ENCODE peak calls at places on chromosomes 4 and X, in six cellular contexts. Z is mesothelial cell of epicardium, T is fibroblast of mammary gland, A is breast epithelium, I is stomach, C is lower lobe of right lung. O is an unnamed sample.

GRCh38 chr4:73967891-73968290 is 13.9 kb downstream of the PF4 start:
- DNase-seq in Z (no peak), T (no peak), A (no peak), I (no peak), C (no peak), O (no peak)

GRCh38 chr4:6916069-6916586 is 6.5 kb downstream of the TBC1D14 start:
- DNase-seq in Z (no peak), T (no peak), A (no peak), I (no peak), C (no peak), O (no peak)

GRCh38 chrX:155745792-155746191 is 133.0 kb upstream of the TMLHE start:
- DNase-seq in Z (no peak), T (peak; percentile 30), A (no peak), I (peak; percentile 47), C (no peak), O (no peak)

GRCh38 chrX:140141444-140142029 is 176.2 kb upstream of the CXorf66 start:
- DNase-seq in Z (no peak), T (peak; percentile 29), A (no peak), I (peak; percentile 31), C (no peak), O (no peak)

GRCh38 chr4:25993564-25994185 is 79.7 kb downstream of the SMIM20 start:
- DNase-seq in Z (no peak), T (peak; percentile 68), A (no peak), I (no peak), C (no peak), O (no peak)

GRCh38 chrX:11750051-11750450 is 8.0 kb upstream of the MSL3 start:
- DNase-seq in Z (no peak), T (no peak), A (no peak), I (no peak), C (no peak), O (no peak)

GRCh38 chr4:39320381-39321115 is 45.6 kb downstream of the RFC1 start:
- DNase-seq in Z (no peak), T (peak; percentile 39), A (no peak), I (no peak), C (no peak), O (no peak)

GRCh38 chr4:73894021-73894420 is 24.8 kb downstream of the CXCL1 start:
- DNase-seq in Z (no peak), T (no peak), A (no peak), I (no peak), C (no peak), O (no peak)

GRCh38 chr4:40629401-40630334 is at the start of gene RBM47:
- DNase-seq in Z (peak; percentile 74), T (peak; percentile 50), A (peak; percentile 73), I (peak; percentile 86), C (peak; percentile 89), O (no peak)

GRCh38 chrX:37454537-37455285 is 105.5 kb downstream of the PRRG1 start:
- DNase-seq in Z (no peak), T (peak; percentile 9), A (no peak), I (no peak), C (no peak), O (no peak)

GRCh38 chr4:145279122-145279960 is 99.0 kb upstream of the OTUD4 start:
- DNase-seq in Z (no peak), T (peak; percentile 94), A (no peak), I (no peak), C (no peak), O (no peak)

GRCh38 chr4:103150677-103151076 is 47.5 kb downstream of the CENPE start:
- DNase-seq in Z (no peak), T (peak; percentile 62), A (no peak), I (no peak), C (no peak), O (no peak)

GRCh38 chrX:118823263-118824172 is at the start of gene ZCCHC12:
- DNase-seq in Z (peak; percentile 47), T (peak; percentile 36), A (no peak), I (peak; percentile 45), C (peak; percentile 56), O (no peak)

GRCh38 chr4:189279188-189279587 is 661.5 kb upstream of the FRG1 start:
- DNase-seq in Z (no peak), T (peak; percentile 1), A (no peak), I (no peak), C (no peak), O (no peak)

GRCh38 chrX:1094934-1095333 is 117.5 kb downstream of the CRLF2 start:
- DNase-seq in Z (no peak), T (no peak), A (no peak), I (no peak), C (no peak), O (no peak)

GRCh38 chr4:26992657-26993361 is 132.2 kb downstream of the STIM2 start:
- DNase-seq in Z (no peak), T (peak; percentile 70), A (peak; percentile 45), I (no peak), C (no peak), O (no peak)

GRCh38 chr4:107736924-107737448 is 17.0 kb upstream of the PAPSS1 start:
- DNase-seq in Z (no peak), T (peak; percentile 68), A (no peak), I (no peak), C (no peak), O (no peak)

GRCh38 chr4:98509641-98510170 is 148.7 kb downstream of the TSPAN5 start:
- DNase-seq in Z (no peak), T (peak; percentile 36), A (no peak), I (no peak), C (no peak), O (no peak)

GRCh38 chr4:86891785-86892638 is at the start of gene C4orf36:
- DNase-seq in Z (peak; percentile 60), T (peak; percentile 40), A (peak; percentile 87), I (peak; percentile 79), C (peak; percentile 88), O (no peak)

GRCh38 chrX:63424063-63424462 is 72.9 kb upstream of the SPIN4 start:
- DNase-seq in Z (no peak), T (no peak), A (no peak), I (no peak), C (no peak), O (no peak)

GRCh38 chr4:170030121-170030520 is 3.9 kb upstream of the MFAP3L start:
- DNase-seq in Z (no peak), T (no peak), A (no peak), I (no peak), C (no peak), O (no peak)

GRCh38 chrX:93673869-93674271 is at the start of gene FAM133A:
- DNase-seq in Z (no peak), T (peak; percentile 61), A (no peak), I (no peak), C (no peak), O (no peak)

GRCh38 chr4:85102606-85103005 is 136.1 kb upstream of the WDFY3 start:
- DNase-seq in Z (no peak), T (no peak), A (no peak), I (no peak), C (no peak), O (no peak)

GRCh38 chr4:15291133-15291532 is 136.7 kb upstream of the C1QTNF7 start:
- DNase-seq in Z (no peak), T (peak; percentile 52), A (no peak), I (no peak), C (no peak), O (no peak)

GRCh38 chrX:119686087-119686639 is 6.8 kb downstream of the SEPTIN6 start:
- DNase-seq in Z (no peak), T (peak; percentile 65), A (no peak), I (no peak), C (no peak), O (no peak)

GRCh38 chrX:85544609-85545008 is 165.1 kb upstream of the POF1B start:
- DNase-seq in Z (no peak), T (peak; percentile 1), A (no peak), I (no peak), C (no peak), O (no peak)
- TF ChIP-seq CTCF in Z (peak; percentile 76), T (peak; percentile 38), A (no peak), I (no peak), C (peak; percentile 27), O (no peak)

GRCh38 chr4:163755013-163755412 is 260.5 kb downstream of the TMA16 start:
- DNase-seq in Z (no peak), T (peak; percentile 50), A (no peak), I (no peak), C (no peak), O (no peak)
- TF ChIP-seq CTCF in Z (no peak), T (peak; percentile 50), A (no peak), I (no peak), C (peak; percentile 27), O (no peak)

GRCh38 chr4:68499021-68499420 is 51.8 kb downstream of the TMPRSS11E start:
- DNase-seq in Z (no peak), T (no peak), A (no peak), I (no peak), C (no peak), O (no peak)

GRCh38 chr4:68489338-68489737 is 42.1 kb downstream of the TMPRSS11E start:
- DNase-seq in Z (no peak), T (no peak), A (no peak), I (no peak), C (no peak), O (no peak)

GRCh38 chr4:68490826-68491457 is 43.7 kb downstream of the TMPRSS11E start:
- DNase-seq in Z (no peak), T (peak; percentile 11), A (no peak), I (no peak), C (no peak), O (no peak)

GRCh38 chr4:68498413-68499007 is 51.2 kb downstream of the TMPRSS11E start:
- DNase-seq in Z (no peak), T (peak; percentile 66), A (peak; percentile 36), I (peak; percentile 70), C (no peak), O (no peak)

DNA sequence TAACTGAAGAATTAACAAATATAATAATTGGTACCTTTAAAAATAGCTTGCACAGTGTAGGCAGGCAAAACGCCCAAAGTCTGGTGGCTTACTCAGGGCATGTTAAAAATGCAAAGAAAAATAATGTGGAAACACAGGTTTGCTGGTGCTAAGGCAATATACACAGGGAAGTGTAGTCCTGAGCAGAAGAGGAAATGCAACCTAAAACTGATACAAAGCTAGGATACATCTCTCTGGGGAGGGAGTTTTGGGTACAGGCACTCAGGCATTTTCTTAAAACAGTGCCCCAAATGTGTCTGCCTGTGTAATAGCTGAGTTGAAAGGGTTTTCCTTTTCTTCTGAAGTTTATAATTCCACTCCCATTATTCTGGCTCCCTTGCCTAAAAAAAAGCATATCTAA is 47.4 kb downstream of the TMPRSS11E start:
- DNase-seq in Z (no peak), T (no peak), A (no peak), I (no peak), C (no peak), O (no peak)
- TF ChIP-seq CTCF in Z (no peak), T (no peak), A (no peak), I (no peak), C (no peak), O (no peak)

GRCh38 chr4:152460488-152460887 is 75.4 kb downstream of the FBXW7 start:
- DNase-seq in Z (no peak), T (peak; percentile 86), A (no peak), I (no peak), C (no peak), O (no peak)
- TF ChIP-seq CTCF in Z (no peak), T (peak; percentile 48), A (no peak), I (no peak), C (no peak), O (no peak)